ENCODE peak calls at places on chromosomes 16 and 17, in eight cellular contexts. Q is AG09309, J is mucosa of gallbladder, U is left ventricle myocardium superior, D is pancreas, B is Kasumi-1, C is NCI-H1092, K is caudate nucleus. G is an unnamed sample.

GRCh38 chr17:15384142-15384803 is 42.9 kb upstream of the TEKT3 start:
- DNase-seq in Q (no peak), J (peak), U (peak), D (no peak), B (no peak), C (no peak), K (no peak), G (no peak)

GRCh38 chr16:2177561-2177960 is 18.8 kb downstream of the CASKIN1 start:
- DNase-seq in Q (no peak), J (no peak), U (no peak), D (no peak), B (no peak), C (no peak), K (no peak), G (no peak)

GRCh38 chr16:9102379-9102778 is 10.9 kb downstream of the HAPSTR1 start:
- DNase-seq in Q (peak), J (no peak), U (no peak), D (no peak), B (peak), C (no peak), K (no peak), G (no peak)

GRCh38 chr17:56995776-56996175 is 17.8 kb downstream of the SCPEP1 start:
- DNase-seq in Q (no peak), J (no peak), U (no peak), D (no peak), B (no peak), C (no peak), K (no peak), G (no peak)

GRCh38 chr17:16915752-16916556 is 56.0 kb downstream of the TNFRSF13B start:
- DNase-seq in Q (no peak), J (peak), U (peak), D (peak), B (no peak), C (no peak), K (no peak), G (no peak)

GRCh38 chr17:29615492-29616299 is 7.0 kb downstream of the CORO6 start:
- DNase-seq in Q (no peak), J (peak), U (peak), D (peak), B (peak), C (peak), K (peak), G (peak)

GRCh38 chr17:18173740-18174139 is 9.9 kb upstream of the ALKBH5 start:
- DNase-seq in Q (no peak), J (no peak), U (peak), D (no peak), B (no peak), C (no peak), K (no peak), G (no peak)

GRCh38 chr16:4239682-4240175 is 2.2 kb downstream of the SRL start:
- DNase-seq in Q (no peak), J (no peak), U (no peak), D (no peak), B (no peak), C (no peak), K (no peak), G (no peak)

GRCh38 chr17:45146616-45147101 is 1.6 kb upstream of the HEXIM1 start:
- DNase-seq in Q (peak), J (peak), U (no peak), D (no peak), B (peak), C (no peak), K (no peak), G (peak)

GRCh38 chr16:10878328-10878643 is 1.3 kb downstream of the CIITA start:
- DNase-seq in Q (no peak), J (no peak), U (no peak), D (no peak), B (no peak), C (no peak), K (no peak), G (no peak)

GRCh38 chr16:81259916-81260315 is 21.4 kb downstream of the BCO1 start:
- DNase-seq in Q (no peak), J (no peak), U (no peak), D (no peak), B (no peak), C (no peak), K (no peak), G (no peak)

GRCh38 chr17:29379084-29379811 is 10.9 kb upstream of the TAOK1 start:
- DNase-seq in Q (no peak), J (no peak), U (no peak), D (no peak), B (no peak), C (no peak), K (no peak), G (peak)

GRCh38 chr17:3963214-3964201 is 729 bp downstream of the ATP2A3 start:
- DNase-seq in Q (no peak), J (peak), U (no peak), D (peak), B (peak), C (no peak), K (no peak), G (no peak)

GRCh38 chr17:78986048-78986648 is 6.4 kb upstream of the LGALS3BP start:
- DNase-seq in Q (no peak), J (peak), U (peak), D (peak), B (peak), C (no peak), K (no peak), G (no peak)

GRCh38 chr17:60135160-60135950 is 14.4 kb upstream of the CA4 start:
- DNase-seq in Q (peak), J (peak), U (peak), D (peak), B (peak), C (peak), K (peak), G (peak)

GRCh38 chr17:37743875-37744632 is 805 bp downstream of the HNF1B start:
- DNase-seq in Q (no peak), J (no peak), U (no peak), D (peak), B (no peak), C (no peak), K (no peak), G (peak)

GRCh38 chr17:17305282-17305801 is 2.2 kb downstream of the NT5M start:
- DNase-seq in Q (no peak), J (no peak), U (no peak), D (no peak), B (peak), C (no peak), K (no peak), G (no peak)

GRCh38 chr17:75459590-75460267 is 3.3 kb downstream of the TMEM94 start:
- DNase-seq in Q (no peak), J (no peak), U (no peak), D (no peak), B (no peak), C (no peak), K (no peak), G (no peak)

GRCh38 chr17:1634841-1635650 is 6.4 kb upstream of the SLC43A2 start:
- DNase-seq in Q (no peak), J (no peak), U (no peak), D (no peak), B (no peak), C (no peak), K (no peak), G (no peak)

GRCh38 chr16:59385953-59386352 is 651.8 kb upstream of the GOT2 start:
- DNase-seq in Q (peak), J (no peak), U (no peak), D (no peak), B (no peak), C (no peak), K (no peak), G (no peak)

GRCh38 chr17:27552467-27552779 is 78.6 kb upstream of the LGALS9 start:
- DNase-seq in Q (no peak), J (no peak), U (no peak), D (peak), B (no peak), C (no peak), K (no peak), G (no peak)

GRCh38 chr16:63928421-63928820 is 1193.4 kb downstream of the CDH11 start:
- DNase-seq in Q (no peak), J (no peak), U (no peak), D (no peak), B (no peak), C (no peak), K (no peak), G (no peak)

GRCh38 chr16:21599994-21600773 is 807 bp downstream of the METTL9 start:
- DNase-seq in Q (no peak), J (no peak), U (no peak), D (no peak), B (peak), C (no peak), K (no peak), G (peak)

GRCh38 chr17:41600318-41600717 is 12.2 kb downstream of the KRT16 start:
- DNase-seq in Q (no peak), J (no peak), U (no peak), D (no peak), B (no peak), C (no peak), K (no peak), G (no peak)

GRCh38 chr16:72927199-72928088 is 120.5 kb downstream of the ZFHX3 start:
- DNase-seq in Q (peak), J (no peak), U (no peak), D (peak), B (peak), C (peak), K (no peak), G (peak)

GRCh38 chr17:33642002-33642401 is 348.9 kb upstream of the ASIC2 start:
- DNase-seq in Q (no peak), J (no peak), U (no peak), D (no peak), B (no peak), C (no peak), K (no peak), G (no peak)

GRCh38 chr17:1627219-1627986 is 1.2 kb downstream of the SLC43A2 start:
- DNase-seq in Q (no peak), J (no peak), U (peak), D (no peak), B (peak), C (no peak), K (no peak), G (no peak)

GRCh38 chr17:77478281-77478680 is 337.5 kb downstream of the SEC14L1 start:
- DNase-seq in Q (no peak), J (no peak), U (no peak), D (no peak), B (no peak), C (no peak), K (no peak), G (no peak)

GRCh38 chr16:30985401-30986128 is 558 bp downstream of the HSD3B7 start:
- DNase-seq in Q (no peak), J (peak), U (peak), D (peak), B (no peak), C (no peak), K (no peak), G (peak)

GRCh38 chr17:43878260-43879082 is 28.9 kb downstream of the MPP2 start:
- DNase-seq in Q (peak), J (peak), U (peak), D (peak), B (peak), C (peak), K (peak), G (peak)

GRCh38 chr17:673200-673681 is 41.4 kb downstream of the VPS53 start:
- DNase-seq in Q (no peak), J (no peak), U (no peak), D (no peak), B (no peak), C (no peak), K (no peak), G (no peak)

GRCh38 chr17:52678211-52678610 is 519.7 kb upstream of the CA10 start:
- DNase-seq in Q (no peak), J (no peak), U (no peak), D (no peak), B (no peak), C (no peak), K (no peak), G (no peak)

GRCh38 chr17:15947331-15947730 is 2.4 kb downstream of the ADORA2B start:
- DNase-seq in Q (no peak), J (no peak), U (no peak), D (no peak), B (no peak), C (no peak), K (no peak), G (no peak)

G was measured in prostate gland.